ENCODE peak calls at places on chromosomes 5 and 9, in five cellular contexts. X is HepG2, F is H1, V is GM12878, W is K562. J is an unnamed sample.
A peak's percentile ranks its signal among the peaks of the same experiment; 100 is the strongest.

GRCh38 chr5:96880402-96881164 is 4.3 kb downstream of the ERAP2 start:
- DNase-seq in W (no peak), X (no peak), F (no peak), V (no peak), J (no peak)

GRCh38 chr9:27537027-27537435 is 7.4 kb upstream of the MOB3B start:
- DNase-seq in V (no peak), F (no peak), X (peak; percentile 54), W (no peak), J (peak; percentile 33)

GRCh38 chr5:57906637-57907036 is 424.0 kb upstream of the ACTBL2 start:
- DNase-seq in W (no peak), X (no peak), F (no peak), V (no peak), J (no peak)

GRCh38 chr9:17993009-17993408 is 414.1 kb downstream of the SH3GL2 start:
- DNase-seq in X (no peak), F (no peak), W (no peak), V (no peak), J (no peak)

GRCh38 chr9:135886147-135886981 is 21.0 kb downstream of the CAMSAP1 start:
- DNase-seq in X (no peak), V (no peak), W (no peak), F (no peak), J (no peak)

GRCh38 chr5:178216779-178217178 is 12.4 kb downstream of the HNRNPAB start:
- DNase-seq in V (no peak), W (no peak), F (no peak), X (no peak), J (no peak)

GRCh38 chr9:92590386-92590785 is 54.6 kb upstream of the ECM2 start:
- DNase-seq in V (no peak), F (no peak), X (no peak), W (no peak), J (no peak)

GRCh38 chr5:155697236-155697635 is 629.7 kb upstream of the SGCD start:
- DNase-seq in V (no peak), F (no peak), X (no peak), W (no peak), J (no peak)

GRCh38 chr9:99433555-99433954 is 211.5 kb downstream of the SEC61B start:
- DNase-seq in W (no peak), V (peak; percentile 49), X (peak; percentile 53), F (no peak), J (no peak)

GRCh38 chr9:33130501-33130900 is 36.6 kb downstream of the B4GALT1 start:
- DNase-seq in F (no peak), W (no peak), V (no peak), X (no peak), J (no peak)

GRCh38 chr9:132531187-132531586 is 51.2 kb upstream of the BARHL1 start:
- DNase-seq in V (no peak), W (no peak), X (no peak), F (no peak), J (peak; percentile 55)

GRCh38 chr9:77841739-77842386 is 189.7 kb downstream of the GNAQ start:
- DNase-seq in X (no peak), W (no peak), V (peak; percentile 16), F (no peak), J (no peak)

GRCh38 chr5:127428748-127429147 is 88.7 kb upstream of the PRRC1 start:
- DNase-seq in X (peak; percentile 36), V (no peak), W (no peak), F (no peak), J (no peak)

GRCh38 chr5:118791986-118792734 is 196.2 kb downstream of the DTWD2 start:
- DNase-seq in F (no peak), X (peak; percentile 54), V (peak; percentile 36), W (peak; percentile 51), J (peak; percentile 86)

GRCh38 chr5:143085319-143085917 is 315.2 kb downstream of the ARHGAP26 start:
- DNase-seq in W (no peak), V (no peak), F (no peak), X (no peak), J (no peak)

GRCh38 chr5:134917070-134917831 is 12.3 kb downstream of the PCBD2 start:
- DNase-seq in F (peak; percentile 67), X (peak; percentile 18), W (peak; percentile 29), V (no peak), J (peak; percentile 70)
- TF ChIP-seq CREB1 in F (no peak), X (no peak), W (no peak), V (no peak), J (no peak)

GRCh38 chr5:135578685-135579341 is at the start of gene CXCL14:
- DNase-seq in V (no peak), W (no peak), X (no peak), F (peak; percentile 68), J (peak; percentile 84)
- TF ChIP-seq EZH2 in V (no peak), W (no peak), X (no peak), F (peak; percentile 77), J (peak; percentile 16)

GRCh38 chr9:113807173-113808061 is 68.7 kb upstream of the ZNF618 start:
- DNase-seq in F (peak; percentile 80), X (peak; percentile 19), W (peak; percentile 81), V (no peak), J (peak; percentile 77)
- TF ChIP-seq CREB1 in F (peak; percentile 60), X (no peak), W (no peak), V (no peak), J (no peak)

GRCh38 chr5:180589771-180590542 is 1.3 kb downstream of the SCGB3A1 start:
- DNase-seq in W (no peak), V (no peak), F (peak; percentile 57), X (no peak), J (peak; percentile 24)

GRCh38 chr5:180591249-180591887 is at the start of gene SCGB3A1:
- DNase-seq in W (peak; percentile 17), F (peak; percentile 59), X (no peak), V (no peak), J (peak; percentile 63)

GRCh38 chr5:180592176-180592575 is 877 bp upstream of the SCGB3A1 start:
- DNase-seq in V (no peak), W (no peak), F (no peak), X (no peak), J (no peak)

GRCh38 chr5:180593446-180594206 is 2.3 kb upstream of the SCGB3A1 start:
- DNase-seq in F (no peak), X (no peak), V (no peak), W (no peak), J (no peak)

GRCh38 chr5:180590543-180591248 is 603 bp downstream of the SCGB3A1 start:
- DNase-seq in F (peak; percentile 72), W (no peak), X (no peak), V (no peak), J (peak; percentile 43)
- TF ChIP-seq EZH2 in F (peak; percentile 76), W (no peak), X (no peak), V (no peak), J (peak; percentile 63)

DNA sequence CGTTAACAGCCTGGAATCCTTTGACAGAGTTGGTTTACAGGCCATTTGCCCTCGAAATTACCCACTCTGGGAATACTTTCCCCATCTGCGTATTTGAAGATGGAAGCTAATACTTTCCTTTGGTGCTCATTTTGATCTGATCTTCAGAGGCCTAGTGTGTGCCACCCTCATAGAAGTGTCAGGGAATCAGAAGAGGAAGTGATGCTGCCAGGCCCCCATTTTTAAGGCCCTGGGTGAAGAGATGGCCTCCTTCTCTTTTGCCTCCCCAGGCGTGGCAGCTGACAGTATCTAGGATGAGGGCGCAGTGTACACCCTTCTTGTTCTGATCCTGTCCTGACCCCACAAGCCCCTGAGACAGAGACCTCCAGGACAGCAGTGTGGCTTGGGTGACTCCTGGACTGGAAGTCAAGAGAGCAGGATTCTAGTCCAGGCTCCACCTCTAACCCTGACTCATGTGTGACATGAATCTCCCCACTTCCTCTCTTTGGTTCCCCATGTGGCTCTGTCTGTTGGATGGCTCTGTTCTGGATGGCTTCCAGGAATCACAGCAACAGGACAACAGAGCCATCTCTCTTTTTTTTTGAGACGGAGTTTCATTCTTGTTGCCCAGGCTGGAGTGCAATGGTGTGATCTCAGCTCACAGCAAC is 27.8 kb downstream of the CSF1R start:
- DNase-seq in X (no peak), V (no peak), W (peak; percentile 34), F (no peak), J (no peak)
- TF ChIP-seq CREB1 in X (no peak), V (no peak), W (no peak), F (no peak), J (no peak)

DNA sequence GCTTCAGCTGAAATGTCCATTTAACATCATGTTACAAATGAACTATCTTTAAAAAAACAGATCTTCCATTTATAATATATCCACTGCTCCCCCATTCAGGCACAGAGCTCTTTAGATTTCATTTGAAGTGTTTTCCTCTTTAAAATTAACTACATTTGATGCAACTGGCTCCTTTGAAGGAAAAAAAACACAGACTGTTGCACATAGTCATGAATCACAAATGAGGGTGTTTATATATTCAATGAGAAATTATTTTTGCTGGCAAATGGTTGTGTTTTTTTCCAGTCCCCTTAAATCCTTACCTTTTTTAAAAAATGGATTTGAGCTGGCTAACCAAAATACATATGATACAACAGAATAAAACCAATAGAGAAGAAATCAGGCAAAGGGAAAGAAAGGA is 240.4 kb downstream of the FBXL7 start:
- DNase-seq in X (no peak), F (no peak), W (no peak), V (no peak), J (no peak)
- TF ChIP-seq EZH2 in X (no peak), F (no peak), W (no peak), V (no peak), J (no peak)

J was measured in GM23338.